ENCODE peak calls at places on chromosomes 2 and 18, in six cellular contexts. U is GM20000, J is mesothelial cell of epicardium, M is dorsolateral prefrontal cortex, L is HFF-Myc, Q is ovary. P is an unnamed sample.

GRCh38 chr2:176161041-176161785 is 4.1 kb downstream of the HOXD3 start:
- DNase-seq in Q (no peak), M (no peak), L (no peak), J (no peak), U (no peak), P (no peak)

GRCh38 chr2:26458365-26459042 is 19.4 kb downstream of the OTOF start:
- DNase-seq in M (no peak), J (no peak), L (no peak), Q (no peak), U (no peak), P (no peak)

GRCh38 chr2:197107291-197108269 is 181.1 kb upstream of the PGAP1 start:
- DNase-seq in M (no peak), Q (no peak), J (no peak), U (no peak), L (no peak), P (no peak)

GRCh38 chr2:49858657-49859056 is 704.3 kb upstream of the FSHR start:
- DNase-seq in L (no peak), Q (no peak), J (no peak), U (no peak), M (no peak), P (no peak)

GRCh38 chr2:43226955-43227829 is 786 bp upstream of the ZFP36L2 start:
- DNase-seq in U (peak), J (peak), Q (peak), M (peak), L (no peak), P (peak)

GRCh38 chr2:134252092-134252775 is 1.6 kb upstream of the MGAT5 start:
- DNase-seq in M (no peak), J (no peak), U (no peak), Q (no peak), L (no peak), P (no peak)

GRCh38 chr2:240400319-240401161 is 34.9 kb upstream of the GPC1 start:
- DNase-seq in J (no peak), M (no peak), U (no peak), L (no peak), Q (no peak), P (no peak)

GRCh38 chr2:85785027-85785822 is 31.4 kb downstream of the ATOH8 start:
- DNase-seq in L (peak), U (no peak), J (no peak), Q (peak), M (peak), P (no peak)

GRCh38 chr2:170098626-170099312 is 79.2 kb upstream of the MYO3B start:
- DNase-seq in M (no peak), U (peak), L (no peak), Q (no peak), J (no peak), P (no peak)

GRCh38 chr2:19282305-19282704 is 76.1 kb downstream of the OSR1 start:
- DNase-seq in U (no peak), L (no peak), M (no peak), J (no peak), Q (no peak), P (no peak)

GRCh38 chr2:219447242-219448098 is 12.8 kb downstream of the SPEG start:
- DNase-seq in Q (no peak), J (no peak), L (no peak), M (no peak), U (no peak), P (no peak)

GRCh38 chr2:25960920-25961319 is 21.4 kb downstream of the KIF3C start:
- DNase-seq in Q (no peak), M (no peak), U (no peak), L (no peak), J (no peak), P (no peak)

GRCh38 chr18:1452821-1453220 is 548.1 kb downstream of the ADCYAP1 start:
- DNase-seq in U (no peak), L (no peak), J (no peak), M (no peak), Q (no peak), P (no peak)

GRCh38 chr2:238570926-238571325 is 144.2 kb downstream of the ASB1 start:
- DNase-seq in J (no peak), M (no peak), U (no peak), Q (no peak), L (no peak), P (no peak)

GRCh38 chr2:236862961-236863728 is 222.5 kb upstream of the COPS8 start:
- DNase-seq in J (no peak), U (peak), L (peak), M (no peak), Q (no peak), P (peak)

GRCh38 chr2:17470855-17471641 is 47.2 kb downstream of the RAD51AP2 start:
- DNase-seq in U (no peak), J (no peak), L (no peak), Q (no peak), M (no peak), P (no peak)

GRCh38 chr2:201831469-201831868 is 25.1 kb downstream of the CDK15 start:
- DNase-seq in L (no peak), J (no peak), M (no peak), U (no peak), Q (no peak), P (no peak)

GRCh38 chr2:176164803-176165597 is 7.9 kb downstream of the HOXD3 start:
- DNase-seq in U (no peak), L (no peak), J (no peak), Q (peak), M (no peak), P (no peak)

GRCh38 chr2:8148260-8148880 is 533.5 kb upstream of the ID2 start:
- DNase-seq in M (no peak), Q (no peak), J (no peak), L (peak), U (no peak), P (no peak)

GRCh38 chr2:174023591-174024523 is 58.7 kb upstream of the SP3 start:
- DNase-seq in L (peak), M (no peak), Q (no peak), J (peak), U (no peak), P (no peak)

GRCh38 chr2:230783101-230783500 is 70.5 kb downstream of the CAB39 start:
- DNase-seq in L (no peak), Q (no peak), M (no peak), J (no peak), U (no peak), P (no peak)

GRCh38 chr18:23585007-23585871 is 1.1 kb downstream of the NPC1 start:
- DNase-seq in J (no peak), U (peak), M (no peak), L (no peak), Q (no peak), P (no peak)

GRCh38 chr2:139790807-139791206 is 1010.6 kb upstream of the NXPH2 start:
- DNase-seq in U (peak), Q (no peak), J (no peak), L (no peak), M (no peak), P (no peak)

GRCh38 chr2:144796956-144797355 is 277.0 kb upstream of the ZEB2 start:
- DNase-seq in U (no peak), J (no peak), Q (no peak), M (no peak), L (no peak), P (no peak)

GRCh38 chr2:181112916-181113315 is 132.5 kb downstream of the UBE2E3 start:
- DNase-seq in M (no peak), J (no peak), Q (no peak), U (no peak), L (no peak), P (no peak)

GRCh38 chr2:240511351-240512108 is 46.3 kb downstream of the ANKMY1 start:
- DNase-seq in L (no peak), J (no peak), U (no peak), M (no peak), Q (no peak), P (no peak)

GRCh38 chr2:145631561-145631960 is 1111.6 kb upstream of the ZEB2 start:
- DNase-seq in U (no peak), Q (no peak), M (no peak), J (no peak), L (no peak), P (no peak)

GRCh38 chr2:26807788-26808460 is 22.1 kb downstream of the CENPA start:
- DNase-seq in L (peak), Q (peak), U (no peak), J (no peak), M (no peak), P (no peak)

GRCh38 chr2:38527338-38528007 is 75.3 kb downstream of the HNRNPLL start:
- DNase-seq in L (no peak), M (no peak), J (no peak), Q (no peak), U (no peak), P (no peak)